ENCODE peak calls at places on chromosomes 16 and 17, in seven cellular contexts. U is stomach, I is thoracic aorta, R is body of pancreas, M is fibroblast of pulmonary artery, J is transverse colon, V is GM12864. S is an unnamed sample.
A peak's percentile ranks its signal among the peaks of the same experiment; 100 is the strongest.

GRCh38 chr16:79950932-79951719 is 350.6 kb upstream of the MAF start:
- DNase-seq in U (no peak), I (no peak), R (no peak), M (no peak), J (no peak), V (no peak), S (no peak)

GRCh38 chr17:63911657-63912100 is 621 bp upstream of the CSHL1 start:
- DNase-seq in U (peak; percentile 40), I (no peak), R (peak; percentile 62), M (peak; percentile 30), J (peak; percentile 44), V (no peak), S (no peak)

GRCh38 chr16:58062821-58063220 is 37.3 kb downstream of the MMP15 start:
- DNase-seq in U (no peak), I (no peak), R (no peak), M (no peak), J (no peak), V (no peak), S (no peak)

GRCh38 chr17:82006468-82007227 is 16.0 kb downstream of the CENPX start:
- DNase-seq in U (no peak), I (no peak), R (no peak), M (peak; percentile 62), J (no peak), V (no peak), S (no peak)

GRCh38 chr17:37360632-37361031 is 15.2 kb upstream of the C17orf78 start:
- DNase-seq in U (no peak), I (no peak), R (no peak), M (peak; percentile 72), J (no peak), V (no peak), S (no peak)

GRCh38 chr16:8229011-8229520 is 361.2 kb downstream of the TMEM114 start:
- DNase-seq in U (no peak), I (no peak), R (no peak), M (no peak), J (no peak), V (no peak), S (no peak)

GRCh38 chr17:5331506-5331905 is 49.4 kb downstream of the RABEP1 start:
- DNase-seq in U (no peak), I (no peak), R (no peak), M (peak; percentile 6), J (no peak), V (no peak), S (no peak)

GRCh38 chr16:30786115-30786935 is 680 bp downstream of the ZNF629 start:
- DNase-seq in U (peak; percentile 41), I (no peak), R (peak; percentile 43), M (peak; percentile 69), J (peak; percentile 46), V (no peak), S (no peak)

GRCh38 chr17:72430611-72431432 is 310.0 kb downstream of the SOX9 start:
- DNase-seq in U (no peak), I (no peak), R (no peak), M (no peak), J (peak; percentile 77), V (no peak), S (no peak)

GRCh38 chr16:1620391-1620790 is 8.2 kb downstream of the CRAMP1 start:
- DNase-seq in U (no peak), I (no peak), R (no peak), M (no peak), J (no peak), V (no peak), S (no peak)

GRCh38 chr17:17779015-17779611 is 57.7 kb downstream of the SREBF1 start:
- DNase-seq in U (no peak), I (no peak), R (no peak), M (no peak), J (no peak), V (no peak), S (no peak)

GRCh38 chr17:46942441-46943217 is 19.7 kb downstream of the GOSR2 start:
- DNase-seq in U (peak; percentile 74), I (no peak), R (peak; percentile 72), M (peak; percentile 87), J (peak; percentile 74), V (no peak), S (no peak)

DNA sequence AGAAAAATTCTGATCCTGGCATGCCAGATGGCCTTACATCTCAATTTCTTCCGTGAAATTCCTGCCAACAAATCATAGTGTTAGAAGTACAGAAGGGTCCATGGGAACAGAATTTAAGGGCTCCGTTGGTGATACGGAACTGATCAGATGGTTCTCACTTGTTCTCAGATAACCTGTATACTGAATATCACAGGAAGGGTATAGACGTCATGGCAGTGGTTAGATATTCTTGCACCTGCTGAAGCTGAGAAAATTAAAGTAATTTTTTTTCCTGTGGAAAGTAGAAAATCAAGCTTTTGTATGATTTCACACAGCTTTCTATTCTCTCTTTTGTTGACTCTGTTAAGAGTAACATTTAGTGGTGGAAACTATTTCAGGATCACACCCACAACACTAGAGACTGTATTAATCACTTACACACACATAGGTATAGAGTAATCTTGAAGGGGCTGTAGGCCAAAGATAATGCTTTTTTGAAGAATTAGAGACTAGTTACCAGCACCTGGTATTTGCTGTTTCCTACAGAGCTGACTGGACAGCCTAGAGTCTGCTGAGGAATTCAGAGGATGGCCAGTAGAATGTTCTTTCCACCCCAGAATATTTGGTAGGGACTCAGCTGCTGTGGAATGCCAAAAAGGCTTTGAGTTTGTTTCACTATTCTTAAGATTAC is 7.5 kb downstream of the TENT4B start:
- DNase-seq in U (no peak), I (no peak), R (no peak), M (peak; percentile 38), J (no peak), V (no peak), S (no peak)
- H3K4me3 ChIP-seq in U (no peak overlapping the region), I (peak overlapping the region; percentile 33), R (no peak overlapping the region), M (no peak overlapping the region), J (no peak overlapping the region), V (no peak overlapping the region), S (no peak overlapping the region)

GRCh38 chr17:39667262-39668140 is 752 bp upstream of the PNMT start:
- DNase-seq in U (peak; percentile 57), I (no peak), R (peak; percentile 33), M (no peak), J (peak; percentile 49), V (no peak), S (no peak)
- H3K4me3 ChIP-seq in U (peak overlapping the region; percentile 51), I (peak overlapping the region; percentile 69), R (no peak overlapping the region), M (no peak overlapping the region), J (no peak overlapping the region), V (no peak overlapping the region), S (no peak overlapping the region)

GRCh38 chr17:48296453-48296852 is 133.6 kb downstream of the SKAP1 start:
- DNase-seq in U (no peak), I (no peak), R (no peak), M (no peak), J (no peak), V (no peak), S (no peak)

GRCh38 chr17:48293319-48294192 is 136.5 kb downstream of the SKAP1 start:
- DNase-seq in U (no peak), I (no peak), R (no peak), M (no peak), J (no peak), V (no peak), S (no peak)

GRCh38 chr17:48297825-48298224 is 132.2 kb downstream of the SKAP1 start:
- DNase-seq in U (no peak), I (no peak), R (no peak), M (no peak), J (no peak), V (no peak), S (no peak)

GRCh38 chr17:48294193-48294909 is 135.7 kb downstream of the SKAP1 start:
- DNase-seq in U (no peak), I (no peak), R (no peak), M (no peak), J (no peak), V (no peak), S (no peak)

DNA sequence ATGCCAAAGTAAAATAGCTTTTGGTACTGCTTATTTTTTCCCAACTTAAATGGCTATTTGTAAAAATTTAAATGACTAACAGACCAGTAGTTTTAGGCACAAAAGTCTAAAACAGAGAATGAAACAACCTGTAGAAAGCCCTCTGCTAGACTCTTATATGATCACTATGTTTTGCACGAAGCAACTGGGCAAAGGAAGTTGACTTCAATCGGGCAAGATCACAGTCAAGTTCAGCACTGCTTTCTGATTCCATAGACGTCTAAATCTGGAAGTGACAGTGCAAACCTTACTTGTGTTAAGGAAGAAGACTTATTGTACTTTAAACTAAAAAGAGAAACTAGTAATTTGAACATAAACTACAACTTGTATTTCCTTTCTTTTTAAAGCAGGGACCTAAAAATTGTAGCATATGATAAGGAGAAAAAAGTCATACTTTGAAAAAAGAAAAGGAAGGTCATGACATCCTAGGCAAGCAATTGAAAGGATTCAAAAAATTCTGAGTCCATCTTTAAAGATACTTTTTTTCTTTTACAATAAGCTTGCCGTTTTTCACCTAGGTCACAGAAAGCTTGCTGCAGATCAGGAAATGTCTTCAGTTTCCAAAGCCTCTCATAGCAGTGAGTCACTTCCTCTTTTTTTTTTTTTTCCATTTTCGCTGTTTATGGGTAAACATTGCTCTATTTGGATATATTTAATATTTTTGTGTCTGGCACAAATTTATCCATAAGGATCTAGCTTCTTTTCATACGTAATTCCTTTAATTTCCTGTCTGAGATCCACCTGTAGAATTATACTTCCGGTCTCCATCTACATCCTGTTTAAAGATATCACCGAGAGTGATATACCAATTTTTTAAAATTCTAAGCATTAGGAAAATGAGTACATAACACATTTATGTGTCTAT is 134.8 kb downstream of the SKAP1 start:
- DNase-seq in U (no peak), I (no peak), R (no peak), M (peak; percentile 60), J (no peak), V (peak; percentile 59), S (no peak)
- H3K4me3 ChIP-seq in U (no peak overlapping the region), I (peak overlapping the region; percentile 19), R (no peak overlapping the region), M (no peak overlapping the region), J (no peak overlapping the region), V (peak overlapping the region; percentile 41), S (no peak overlapping the region)

GRCh38 chr17:31532161-31532515 is 140.7 kb downstream of the RAB11FIP4 start:
- DNase-seq in U (no peak), I (no peak), R (no peak), M (no peak), J (no peak), V (no peak), S (no peak)

GRCh38 chr17:31532526-31532925 is 141.1 kb downstream of the RAB11FIP4 start:
- DNase-seq in U (no peak), I (no peak), R (no peak), M (no peak), J (no peak), V (no peak), S (no peak)

GRCh38 chr17:31535581-31535981 is 144.1 kb downstream of the RAB11FIP4 start:
- DNase-seq in U (no peak), I (no peak), R (no peak), M (no peak), J (peak; percentile 60), V (peak; percentile 76), S (no peak)

GRCh38 chr17:31534223-31534888 is 142.9 kb downstream of the RAB11FIP4 start:
- DNase-seq in U (no peak), I (no peak), R (no peak), M (peak; percentile 9), J (no peak), V (no peak), S (no peak)

DNA sequence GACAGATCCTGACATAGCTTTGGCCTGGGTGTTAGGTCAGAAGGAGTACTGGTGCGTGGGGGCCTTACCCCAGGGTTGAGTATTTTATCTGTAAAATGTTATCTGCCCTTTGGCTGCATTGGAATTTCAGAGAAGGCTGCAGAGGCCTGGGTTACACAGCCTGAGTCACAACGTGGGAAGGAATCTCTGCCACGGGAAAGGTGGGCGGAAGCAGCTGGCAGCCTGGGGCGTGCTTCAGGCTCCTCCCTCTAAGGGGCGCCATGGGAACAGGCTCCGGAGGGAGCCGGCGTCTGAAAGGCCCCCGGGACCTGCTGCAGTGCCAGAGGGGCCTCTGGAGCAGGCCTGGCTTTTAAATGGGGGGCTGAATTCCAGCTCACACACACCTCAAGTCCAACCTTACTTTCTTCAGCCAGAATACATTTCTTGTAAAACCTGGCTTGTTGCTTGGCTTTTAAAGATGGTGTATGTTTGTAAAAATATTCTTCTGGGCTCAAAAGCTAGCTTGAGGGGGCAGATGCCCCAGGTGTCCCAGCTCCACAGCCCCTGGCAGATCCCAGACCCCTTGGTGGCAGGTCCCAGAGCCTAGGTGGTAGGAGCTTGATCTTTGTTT is 142.2 kb downstream of the RAB11FIP4 start:
- DNase-seq in U (peak; percentile 40), I (no peak), R (peak; percentile 36), M (peak; percentile 75), J (no peak), V (no peak), S (no peak)
- H3K4me3 ChIP-seq in U (no peak overlapping the region), I (no peak overlapping the region), R (no peak overlapping the region), M (no peak overlapping the region), J (no peak overlapping the region), V (no peak overlapping the region), S (no peak overlapping the region)

S was measured in skeletal muscle cell.